ENCODE peak calls at places on chromosomes 4 and X, in eight cellular contexts. C is left ventricle myocardium inferior; P is right atrium auricular region; I is cardiac muscle cell; E is keratinocyte; D is CD4-positive, CD25-positive, alpha-beta regulatory T cell; N is AG04450; G is HepG2. T is an unnamed sample.

GRCh38 chrX:44872319-44872816 is 620 bp upstream of the KDM6A start:
- DNase-seq in G (no peak), D (no peak), C (no peak), P (peak; percentile 63), I (peak; percentile 25), N (no peak), E (no peak), T (no peak)

GRCh38 chr4:152224872-152225420 is 310.9 kb downstream of the FBXW7 start:
- DNase-seq in I (no peak), D (no peak), E (no peak), C (no peak), P (no peak), G (no peak), N (no peak), T (no peak)

GRCh38 chr4:85952518-85952917 is 407.3 kb downstream of the MAPK10 start:
- DNase-seq in E (no peak), C (no peak), D (no peak), I (peak; percentile 67), N (no peak), P (no peak), G (no peak), T (peak; percentile 5)

GRCh38 chr4:42401171-42401570 is 3.9 kb downstream of the SHISA3 start:
- DNase-seq in I (no peak), E (no peak), N (no peak), G (no peak), C (no peak), D (no peak), P (no peak), T (no peak)

GRCh38 chr4:152635876-152636275 is 43.9 kb downstream of the TMEM154 start:
- DNase-seq in E (no peak), D (no peak), I (peak; percentile 77), P (no peak), N (no peak), G (no peak), C (no peak), T (no peak)

GRCh38 chr4:6591781-6592180 is 16.8 kb downstream of the MAN2B2 start:
- DNase-seq in I (no peak), C (no peak), P (no peak), G (no peak), E (no peak), D (no peak), N (no peak), T (no peak)

GRCh38 chr4:34972189-34972588 is 1272.1 kb downstream of the ARAP2 start:
- DNase-seq in C (no peak), G (no peak), P (no peak), D (no peak), E (no peak), I (no peak), N (no peak), T (peak; percentile 68)

GRCh38 chrX:51779306-51779705 is 36.1 kb downstream of the GSPT2 start:
- DNase-seq in I (no peak), D (no peak), E (no peak), P (no peak), G (no peak), C (no peak), N (no peak), T (no peak)

GRCh38 chr4:95050980-95051688 is 293.4 kb downstream of the BMPR1B start:
- DNase-seq in C (no peak), E (no peak), P (no peak), I (no peak), D (no peak), G (no peak), N (no peak), T (no peak)

GRCh38 chr4:82437285-82438005 is 7.1 kb downstream of the ENOPH1 start:
- DNase-seq in P (no peak), D (no peak), G (no peak), I (peak; percentile 37), C (no peak), N (no peak), E (peak; percentile 78), T (peak; percentile 76)

GRCh38 chrX:107204063-107204605 is 2.1 kb downstream of the NUP62CL start:
- DNase-seq in G (no peak), C (no peak), E (no peak), I (no peak), D (no peak), N (no peak), P (no peak), T (no peak)

GRCh38 chrX:108316456-108316855 is 121.8 kb downstream of the COL4A6 start:
- DNase-seq in N (no peak), G (no peak), P (no peak), D (no peak), E (no peak), I (no peak), C (no peak), T (no peak)

GRCh38 chr4:6198278-6198677 is 2.1 kb downstream of the JAKMIP1 start:
- DNase-seq in N (no peak), E (no peak), I (no peak), C (no peak), D (no peak), P (no peak), G (no peak), T (no peak)

GRCh38 chrX:23511783-23512182 is 155.5 kb upstream of the PRDX4 start:
- DNase-seq in E (no peak), N (no peak), P (no peak), I (no peak), D (no peak), G (no peak), C (no peak), T (no peak)

GRCh38 chr4:147339116-147339515 is 141.8 kb upstream of the EDNRA start:
- DNase-seq in D (no peak), E (no peak), N (no peak), I (no peak), C (no peak), P (no peak), G (no peak), T (no peak)

GRCh38 chr4:121219222-121219621 is 55.1 kb upstream of the TNIP3 start:
- DNase-seq in P (no peak), C (no peak), I (peak; percentile 35), E (no peak), G (no peak), N (no peak), D (no peak), T (no peak)

GRCh38 chr4:90099795-90100194 is 27.4 kb upstream of the CCSER1 start:
- DNase-seq in C (no peak), I (no peak), N (no peak), D (no peak), G (no peak), P (no peak), E (peak; percentile 19), T (no peak)

GRCh38 chrX:154495472-154495922 is 5.1 kb upstream of the SLC10A3 start:
- DNase-seq in G (no peak), E (no peak), C (no peak), N (no peak), P (no peak), I (no peak), D (no peak), T (no peak)

GRCh38 chr4:88458091-88458740 is 1.3 kb downstream of the HERC5 start:
- DNase-seq in I (no peak), N (no peak), E (no peak), D (no peak), G (no peak), C (no peak), P (no peak), T (no peak)

GRCh38 chrX:115330498-115331138 is 41.1 kb downstream of the LUZP4 start:
- DNase-seq in P (no peak), I (peak; percentile 82), D (peak; percentile 41), E (peak; percentile 5), N (no peak), G (peak; percentile 36), C (no peak), T (no peak)

GRCh38 chrX:53288173-53288572 is 6.8 kb upstream of the IQSEC2 start:
- DNase-seq in E (no peak), C (peak; percentile 61), I (peak; percentile 51), D (no peak), G (no peak), N (no peak), P (peak; percentile 63), T (no peak)

GRCh38 chrX:48802813-48803261 is 970 bp downstream of the HDAC6 start:
- DNase-seq in N (no peak), E (no peak), C (no peak), G (no peak), D (no peak), I (no peak), P (no peak), T (no peak)

GRCh38 chr4:90727938-90728337 is 600.7 kb downstream of the CCSER1 start:
- DNase-seq in C (no peak), I (no peak), D (no peak), E (peak; percentile 35), N (no peak), P (no peak), G (no peak), T (no peak)

GRCh38 chr4:24059839-24060238 is 170.0 kb upstream of the PPARGC1A start:
- DNase-seq in G (no peak), P (no peak), N (no peak), C (no peak), I (no peak), D (no peak), E (no peak), T (no peak)

GRCh38 chr4:175891863-175892262 is 79.8 kb upstream of the GPM6A start:
- DNase-seq in C (no peak), D (no peak), G (peak; percentile 3), I (peak; percentile 12), P (no peak), N (no peak), E (no peak), T (peak; percentile 1)
- H3K27ac ChIP-seq in C (no peak overlapping the region), D (no peak overlapping the region), G (no peak overlapping the region), I (no peak overlapping the region), P (no peak overlapping the region), N (no peak overlapping the region), E (no peak overlapping the region), T (no peak overlapping the region)

GRCh38 chr4:53376900-53377299 is 541 bp upstream of the FIP1L1 start:
- DNase-seq in E (no peak), I (peak; percentile 3), G (no peak), C (no peak), P (no peak), D (no peak), N (no peak), T (no peak)
- H3K27ac ChIP-seq in E (no peak overlapping the region), I (no peak overlapping the region), G (no peak overlapping the region), C (peak overlapping the region; percentile 89), P (peak overlapping the region; percentile 88), D (peak overlapping the region; percentile 88), N (no peak overlapping the region), T (peak overlapping the region; percentile 52)

DNA sequence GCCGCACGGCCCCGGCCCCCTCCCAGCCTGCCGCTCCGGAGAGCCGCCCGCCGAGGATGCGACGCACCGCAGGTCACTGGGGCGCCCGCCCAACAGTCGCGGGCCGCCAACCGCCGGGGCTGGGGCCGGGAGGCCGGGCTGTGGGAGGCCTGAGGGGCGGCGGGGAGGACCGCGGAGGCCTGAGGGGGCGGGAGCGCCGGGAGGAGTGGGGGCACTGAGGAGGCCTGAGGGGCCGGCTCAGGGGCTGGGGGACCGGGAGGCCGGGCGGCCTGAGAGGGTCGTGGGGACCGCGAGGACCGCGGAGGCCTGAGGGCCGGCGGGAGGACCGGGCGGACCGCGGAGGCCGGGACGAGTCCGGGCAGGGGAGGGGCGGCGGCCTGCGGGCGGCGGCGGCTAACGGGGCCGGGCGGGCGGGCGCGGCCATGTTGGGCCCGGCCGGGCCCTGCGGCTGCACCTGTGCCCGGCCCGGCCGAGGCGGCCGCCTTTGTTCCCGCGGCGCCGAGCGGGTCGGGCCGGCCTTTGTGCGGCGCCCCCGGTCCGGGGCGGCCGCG is 353 bp downstream of the NSD2 start:
- DNase-seq in P (no peak), G (no peak), I (peak; percentile 20), E (no peak), N (no peak), C (no peak), D (no peak), T (no peak)
- H3K27ac ChIP-seq in P (peak overlapping the region; percentile 91), G (peak overlapping the region; percentile 97), I (peak overlapping the region; percentile 95), E (peak overlapping the region; percentile 39), N (no peak overlapping the region), C (peak overlapping the region; percentile 94), D (peak overlapping the region; percentile 75), T (peak overlapping the region; percentile 79)

GRCh38 chrX:10486373-10486772 is 134.0 kb downstream of the MID1 start:
- DNase-seq in D (no peak), G (no peak), I (peak; percentile 75), C (no peak), E (peak; percentile 21), N (peak; percentile 24), P (no peak), T (peak; percentile 60)
- H3K27ac ChIP-seq in D (no peak overlapping the region), G (no peak overlapping the region), I (peak overlapping the region; percentile 90), C (peak overlapping the region; percentile 86), E (peak overlapping the region; percentile 58), N (no peak overlapping the region), P (peak overlapping the region; percentile 50), T (peak overlapping the region; percentile 69)